ENCODE peak calls at places on chromosomes 2 and 18, in five cellular contexts. One of them, this sample, is unnamed. For H3K4me1, the result is how much of the 10 kb centered on the place peaks cover.

GRCh38 chr2:166643980-166644379 is 149.9 kb upstream of the SCN7A start:
- DNase-seq in fibroblast of lung: no peak
- DNase-seq in IMR-90: no peak
- DNase-seq in A549: no peak
- DNase-seq in hepatocyte: no peak
- DNase-seq in this sample: no peak

GRCh38 chr2:113257511-113258264 is 21.0 kb downstream of the PAX8 start:
- DNase-seq in fibroblast of lung: no peak
- DNase-seq in IMR-90: peak
- DNase-seq in A549: no peak
- DNase-seq in hepatocyte: no peak
- DNase-seq in this sample: no peak

GRCh38 chr2:75619992-75620740 is 26.4 kb upstream of the MRPL19 start:
- DNase-seq in fibroblast of lung: peak
- DNase-seq in IMR-90: no peak
- DNase-seq in A549: no peak
- DNase-seq in hepatocyte: no peak
- DNase-seq in this sample: no peak

GRCh38 chr2:160582481-160583161 is 89.0 kb upstream of the RBMS1 start:
- DNase-seq in fibroblast of lung: peak
- DNase-seq in IMR-90: peak
- DNase-seq in A549: peak
- DNase-seq in hepatocyte: peak
- DNase-seq in this sample: peak

GRCh38 chr2:191932261-191932660 is 85.4 kb upstream of the CAVIN2 start:
- DNase-seq in fibroblast of lung: no peak
- DNase-seq in IMR-90: no peak
- DNase-seq in A549: no peak
- DNase-seq in hepatocyte: peak
- DNase-seq in this sample: no peak

GRCh38 chr2:70160545-70160944 is 30.3 kb downstream of the C2orf42 start:
- DNase-seq in fibroblast of lung: no peak
- DNase-seq in IMR-90: no peak
- DNase-seq in A549: no peak
- DNase-seq in hepatocyte: no peak
- DNase-seq in this sample: peak

GRCh38 chr2:7801212-7801611 is 880.6 kb upstream of the ID2 start:
- DNase-seq in fibroblast of lung: no peak
- DNase-seq in IMR-90: no peak
- DNase-seq in A549: no peak
- DNase-seq in hepatocyte: no peak
- DNase-seq in this sample: no peak

GRCh38 chr2:120766758-120767351 is 31.2 kb downstream of the GLI2 start:
- DNase-seq in fibroblast of lung: peak
- DNase-seq in IMR-90: peak
- DNase-seq in A549: no peak
- DNase-seq in hepatocyte: no peak
- DNase-seq in this sample: no peak

GRCh38 chr2:108139521-108139920 is 100.2 kb upstream of the SULT1C3 start:
- DNase-seq in fibroblast of lung: peak
- DNase-seq in IMR-90: peak
- DNase-seq in A549: peak
- DNase-seq in hepatocyte: peak
- DNase-seq in this sample: no peak

DNA sequence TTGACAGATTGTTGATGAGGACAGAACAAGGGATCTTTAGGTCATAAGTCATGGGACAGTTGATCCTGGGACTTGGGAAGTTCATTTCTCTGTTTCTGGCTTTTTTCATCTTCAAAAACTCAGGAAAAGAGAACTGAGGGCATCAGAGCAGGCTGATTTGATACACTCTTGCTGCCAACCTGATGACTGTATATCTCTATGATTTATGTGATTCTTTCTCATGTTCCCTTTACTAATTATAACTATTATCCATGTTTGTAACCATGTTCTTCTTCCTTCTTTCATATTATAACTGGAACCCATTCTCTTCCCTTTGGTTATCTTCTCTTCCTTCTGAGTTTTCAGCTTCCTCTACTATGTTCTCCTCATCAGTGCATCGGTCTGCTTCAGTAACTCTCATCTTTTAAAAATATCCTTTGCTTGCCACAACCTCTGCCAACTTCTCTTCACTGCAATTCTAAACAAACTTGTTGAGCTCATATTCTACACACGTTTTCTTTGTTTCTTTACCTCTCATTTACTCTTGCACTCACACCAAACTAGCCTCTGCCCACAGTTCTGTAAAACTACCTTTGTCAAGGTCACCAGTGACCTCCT is 13.5 kb downstream of the RASGRP3 start:
- DNase-seq in fibroblast of lung: no peak
- DNase-seq in IMR-90: no peak
- DNase-seq in A549: no peak
- DNase-seq in hepatocyte: no peak
- DNase-seq in this sample: no peak
- H3K4me2 ChIP-seq in fibroblast of lung: no peak
- H3K4me2 ChIP-seq in IMR-90: no peak
- H3K4me2 ChIP-seq in A549: no peak
- H3K4me2 ChIP-seq in hepatocyte: no peak
- H3K4me2 ChIP-seq in this sample: no peak

GRCh38 chr18:23049698-23050373 is 85.4 kb upstream of the CABLES1 start:
- DNase-seq in fibroblast of lung: no peak
- DNase-seq in IMR-90: no peak
- DNase-seq in A549: no peak
- DNase-seq in hepatocyte: no peak
- DNase-seq in this sample: no peak

GRCh38 chr18:23056315-23056714 is 79.0 kb upstream of the CABLES1 start:
- DNase-seq in fibroblast of lung: no peak
- DNase-seq in IMR-90: no peak
- DNase-seq in A549: no peak
- DNase-seq in hepatocyte: no peak
- DNase-seq in this sample: no peak

GRCh38 chr18:23054553-23054952 is 80.7 kb upstream of the CABLES1 start:
- DNase-seq in fibroblast of lung: no peak
- DNase-seq in IMR-90: no peak
- DNase-seq in A549: no peak
- DNase-seq in hepatocyte: no peak
- DNase-seq in this sample: no peak

GRCh38 chr18:23057096-23057495 is 78.2 kb upstream of the CABLES1 start:
- DNase-seq in fibroblast of lung: no peak
- DNase-seq in IMR-90: no peak
- DNase-seq in A549: no peak
- DNase-seq in hepatocyte: no peak
- DNase-seq in this sample: no peak

GRCh38 chr18:23053756-23054457 is 81.4 kb upstream of the CABLES1 start:
- DNase-seq in fibroblast of lung: peak
- DNase-seq in IMR-90: peak
- DNase-seq in A549: peak
- DNase-seq in hepatocyte: peak
- DNase-seq in this sample: peak
- TF ChIP-seq CTCF in fibroblast of lung: peak
- TF ChIP-seq CTCF in IMR-90: peak
- TF ChIP-seq CTCF in A549: no peak
- TF ChIP-seq CTCF in hepatocyte: peak
- TF ChIP-seq CTCF in this sample: peak

GRCh38 chr2:203683932-203684556 is 22.4 kb upstream of the CD28 start:
- DNase-seq in fibroblast of lung: peak
- DNase-seq in IMR-90: peak
- DNase-seq in A549: peak
- DNase-seq in hepatocyte: peak
- DNase-seq in this sample: peak
- H3K4me1 ChIP-seq in fibroblast of lung: under half
- H3K4me1 ChIP-seq in IMR-90: under half
- H3K4me1 ChIP-seq in A549: under half
- H3K4me1 ChIP-seq in hepatocyte: under half
- H3K4me1 ChIP-seq in this sample: half or more

DNA sequence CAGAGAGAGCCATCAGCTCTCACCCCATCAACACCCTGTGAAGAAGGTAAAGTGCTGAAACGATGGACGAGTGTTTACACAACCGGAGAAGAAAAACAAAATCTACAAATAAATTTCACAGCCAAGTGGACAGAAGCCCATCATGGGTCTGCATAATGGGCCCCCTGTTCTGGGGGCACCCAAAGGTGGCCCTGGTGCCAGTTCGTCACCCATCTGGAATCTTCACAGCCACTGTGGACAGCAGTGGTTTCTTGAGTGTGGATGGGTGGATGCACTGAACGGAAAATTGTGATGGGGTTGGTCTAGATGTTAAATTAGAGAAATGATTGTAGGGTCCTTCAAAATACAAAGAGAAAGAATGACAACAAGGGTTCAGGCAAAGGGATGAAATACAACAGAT is 38.8 kb downstream of the ANKMY1 start:
- DNase-seq in fibroblast of lung: no peak
- DNase-seq in IMR-90: no peak
- DNase-seq in A549: no peak
- DNase-seq in hepatocyte: no peak
- DNase-seq in this sample: no peak
- H3K4me2 ChIP-seq in fibroblast of lung: no peak
- H3K4me2 ChIP-seq in IMR-90: no peak
- H3K4me2 ChIP-seq in A549: no peak
- H3K4me2 ChIP-seq in hepatocyte: peak
- H3K4me2 ChIP-seq in this sample: peak

GRCh38 chr2:119062652-119063051 is 95.9 kb downstream of the C1QL2 start:
- DNase-seq in fibroblast of lung: no peak
- DNase-seq in IMR-90: no peak
- DNase-seq in A549: no peak
- DNase-seq in hepatocyte: peak
- DNase-seq in this sample: no peak
- TF ChIP-seq CTCF in fibroblast of lung: no peak
- TF ChIP-seq CTCF in IMR-90: no peak
- TF ChIP-seq CTCF in A549: no peak
- TF ChIP-seq CTCF in hepatocyte: no peak
- TF ChIP-seq CTCF in this sample: no peak

DNA sequence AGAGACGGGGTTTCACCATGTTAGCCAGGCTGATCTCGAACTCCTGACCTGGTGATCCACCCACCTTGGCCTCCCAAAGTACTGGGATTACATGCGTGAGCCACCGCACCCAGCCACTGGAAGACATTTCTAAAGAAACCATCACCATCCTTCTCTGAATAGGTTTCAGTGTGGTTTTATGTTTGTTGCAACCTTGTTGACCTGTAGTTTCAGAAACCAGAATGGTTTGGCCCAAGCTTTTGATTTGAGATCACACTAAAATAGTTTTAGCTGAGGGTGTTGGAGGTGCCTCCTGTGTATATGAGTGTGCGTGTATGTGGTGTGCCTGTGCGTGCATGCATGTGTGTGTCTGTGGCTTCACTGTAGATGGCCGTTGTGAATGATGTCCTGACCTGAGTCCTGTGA is 26.2 kb downstream of the INPP4A start:
- DNase-seq in fibroblast of lung: no peak
- DNase-seq in IMR-90: no peak
- DNase-seq in A549: no peak
- DNase-seq in hepatocyte: no peak
- DNase-seq in this sample: no peak
- H3K4me1 ChIP-seq in fibroblast of lung: under half
- H3K4me1 ChIP-seq in IMR-90: under half
- H3K4me1 ChIP-seq in A549: under half
- H3K4me1 ChIP-seq in hepatocyte: under half
- H3K4me1 ChIP-seq in this sample: under half

DNA sequence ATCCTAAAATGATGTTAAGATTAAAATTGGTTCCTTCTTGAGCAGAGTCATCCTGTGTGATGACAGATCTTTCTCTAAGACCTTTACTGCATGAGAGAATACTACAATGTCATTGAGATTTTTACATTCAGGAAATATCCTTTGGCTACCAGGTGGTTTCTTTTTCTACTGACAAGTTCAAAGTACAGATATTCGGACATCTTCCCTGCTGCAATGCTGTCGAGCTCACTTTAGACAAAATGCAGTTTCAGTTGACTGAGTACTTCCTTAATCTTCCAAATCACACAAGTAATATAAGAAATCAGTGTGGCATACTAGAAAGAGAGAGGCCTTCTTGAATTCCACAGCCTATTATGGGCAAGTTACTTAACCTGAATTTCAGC is 207.9 kb upstream of the ACVR2A start:
- DNase-seq in fibroblast of lung: no peak
- DNase-seq in IMR-90: no peak
- DNase-seq in A549: no peak
- DNase-seq in hepatocyte: no peak
- DNase-seq in this sample: no peak
- H3K4me2 ChIP-seq in fibroblast of lung: no peak
- H3K4me2 ChIP-seq in IMR-90: no peak
- H3K4me2 ChIP-seq in A549: no peak
- H3K4me2 ChIP-seq in hepatocyte: peak
- H3K4me2 ChIP-seq in this sample: no peak

DNA sequence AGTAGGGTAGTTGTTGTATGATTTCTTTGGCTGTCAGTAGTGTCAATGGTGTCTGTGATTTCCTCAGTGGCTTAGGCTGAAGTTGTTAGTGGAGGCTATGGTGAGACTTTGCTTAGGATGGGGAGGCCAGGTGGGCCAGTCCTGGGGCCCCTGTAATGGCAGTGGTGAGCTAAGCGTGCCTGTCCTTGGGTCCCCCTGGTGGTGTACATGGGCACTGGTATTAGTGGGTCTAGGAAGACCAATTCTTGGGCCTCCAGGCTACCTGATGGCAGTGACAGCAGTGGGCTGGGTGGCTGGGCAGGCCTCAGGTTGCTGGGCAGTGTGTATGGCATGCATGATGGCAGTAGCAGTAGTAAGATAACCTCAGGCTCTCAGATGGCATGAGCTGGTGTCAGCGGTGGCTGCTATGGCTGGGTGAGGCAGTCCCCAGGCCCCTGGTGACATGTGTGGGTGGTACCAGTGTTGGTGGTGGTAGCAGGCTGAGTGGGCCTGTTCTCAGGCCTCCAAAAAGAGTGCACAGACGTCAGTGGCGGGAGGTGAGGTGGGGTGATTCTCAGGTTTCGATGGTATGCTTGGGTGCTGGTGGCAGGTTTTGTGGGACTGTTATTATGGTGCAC is 103.2 kb downstream of the KLHL14 start:
- DNase-seq in fibroblast of lung: no peak
- DNase-seq in IMR-90: no peak
- DNase-seq in A549: peak
- DNase-seq in hepatocyte: no peak
- DNase-seq in this sample: no peak
- TF ChIP-seq CTCF in fibroblast of lung: no peak
- TF ChIP-seq CTCF in IMR-90: no peak
- TF ChIP-seq CTCF in A549: no peak
- TF ChIP-seq CTCF in hepatocyte: no peak
- TF ChIP-seq CTCF in this sample: no peak

This sample was measured in osteoblast.